ENCODE peak calls at places on chromosomes 3 and 15, in four cellular contexts. T is brain microvascular endothelial cell, Q is cardiac fibroblast, Z is MM.1S. R is an unnamed sample.

GRCh38 chr15:49131403-49131802 is 24.0 kb downstream of the COPS2 start:
- DNase-seq in T (no peak), Q (no peak), Z (no peak), R (no peak)

GRCh38 chr3:10753964-10754363 is 62.1 kb upstream of the SLC6A11 start:
- DNase-seq in T (peak; percentile 51), Q (peak; percentile 46), Z (peak; percentile 46), R (no peak)

GRCh38 chr3:111594205-111594604 is 941 bp downstream of the ZBED2 start:
- DNase-seq in T (peak; percentile 78), Q (peak; percentile 23), Z (no peak), R (no peak)

GRCh38 chr3:133531981-133532380 is 41.5 kb upstream of the CDV3 start:
- DNase-seq in T (peak; percentile 88), Q (peak; percentile 85), Z (no peak), R (no peak)

GRCh38 chr3:122952509-122952908 is 75.1 kb downstream of the SEMA5B start:
- DNase-seq in T (no peak), Q (peak; percentile 49), Z (no peak), R (peak; percentile 7)

GRCh38 chr3:133127381-133127780 is 89.2 kb downstream of the TMEM108 start:
- DNase-seq in T (no peak), Q (no peak), Z (no peak), R (no peak)

GRCh38 chr15:51672100-51672731 is 9.1 kb upstream of the SCG3 start:
- DNase-seq in T (no peak), Q (no peak), Z (no peak), R (no peak)

GRCh38 chr15:72203507-72203837 is 5.9 kb upstream of the GRAMD2A start:
- DNase-seq in T (peak; percentile 29), Q (peak; percentile 96), Z (no peak), R (no peak)

GRCh38 chr15:69434236-69434635 is 18.4 kb upstream of the RPLP1 start:
- DNase-seq in T (no peak), Q (no peak), Z (no peak), R (no peak)

GRCh38 chr15:80309769-80310384 is 57.9 kb upstream of the CTXND1 start:
- DNase-seq in T (no peak), Q (peak; percentile 57), Z (no peak), R (no peak)

GRCh38 chr3:132378846-132379245 is 38.5 kb upstream of the DNAJC13 start:
- DNase-seq in T (no peak), Q (no peak), Z (no peak), R (no peak)

GRCh38 chr3:97996988-97997387 is 24.8 kb upstream of the RIOX2 start:
- DNase-seq in T (no peak), Q (no peak), Z (no peak), R (no peak)

GRCh38 chr15:99613887-99614642 is 48.3 kb downstream of the MEF2A start:
- DNase-seq in T (no peak), Q (peak; percentile 70), Z (no peak), R (no peak)

GRCh38 chr3:64639022-64639421 is 48.8 kb downstream of the ADAMTS9 start:
- DNase-seq in T (no peak), Q (no peak), Z (no peak), R (no peak)

GRCh38 chr3:174051191-174051590 is 653.6 kb downstream of the NLGN1 start:
- DNase-seq in T (no peak), Q (no peak), Z (no peak), R (no peak)

GRCh38 chr3:127175272-127175671 is 17.7 kb upstream of the PRR23E start:
- DNase-seq in T (no peak), Q (no peak), Z (no peak), R (no peak)

GRCh38 chr15:63583027-63583426 is 14.2 kb upstream of the FBXL22 start:
- DNase-seq in T (peak; percentile 92), Q (peak; percentile 30), Z (no peak), R (no peak)

GRCh38 chr15:29821416-29822099 is 710 bp downstream of the TJP1 start:
- DNase-seq in T (peak; percentile 88), Q (peak; percentile 78), Z (peak; percentile 84), R (no peak)

GRCh38 chr3:143648708-143649107 is 199.6 kb downstream of the SLC9A9 start:
- DNase-seq in T (no peak), Q (no peak), Z (no peak), R (no peak)
- TF ChIP-seq CTCF in T (peak; percentile 45), Q (peak; percentile 33), Z (peak; percentile 36), R (peak; percentile 29)

GRCh38 chr15:26721231-26721630 is 51.6 kb downstream of the GABRB3 start:
- DNase-seq in T (no peak), Q (no peak), Z (no peak), R (no peak)
- H3K4me3 ChIP-seq in T (no peak overlapping the region), Q (no peak overlapping the region), Z (no peak overlapping the region), R (no peak overlapping the region)

GRCh38 chr3:124346487-124346886 is 354.6 kb upstream of the ROPN1 start:
- DNase-seq in T (no peak), Q (no peak), Z (no peak), R (no peak)

GRCh38 chr3:124352143-124352528 is 360.2 kb upstream of the ROPN1 start:
- DNase-seq in T (no peak), Q (no peak), Z (no peak), R (no peak)

GRCh38 chr3:124347418-124347817 is 355.5 kb upstream of the ROPN1 start:
- DNase-seq in T (no peak), Q (no peak), Z (no peak), R (no peak)

GRCh38 chr3:124345845-124346244 is 353.9 kb upstream of the ROPN1 start:
- DNase-seq in T (no peak), Q (no peak), Z (no peak), R (no peak)

GRCh38 chr3:124351430-124352142 is 359.7 kb upstream of the ROPN1 start:
- DNase-seq in T (peak; percentile 66), Q (peak; percentile 74), Z (peak; percentile 75), R (peak; percentile 10)
- TF ChIP-seq CTCF in T (peak; percentile 71), Q (peak; percentile 54), Z (peak; percentile 73), R (peak; percentile 35)

GRCh38 chr3:187255314-187255713 is 36.2 kb downstream of the MASP1 start:
- DNase-seq in T (no peak), Q (peak; percentile 65), Z (no peak), R (no peak)
- H3K4me3 ChIP-seq in T (no peak overlapping the region), Q (no peak overlapping the region), Z (no peak overlapping the region), R (no peak overlapping the region)

GRCh38 chr3:136858381-136858780 is 3.6 kb upstream of the NCK1 start:
- DNase-seq in T (no peak), Q (no peak), Z (no peak), R (no peak)

GRCh38 chr3:136862953-136863352 is 945 bp downstream of the NCK1 start:
- DNase-seq in T (no peak), Q (no peak), Z (no peak), R (no peak)

GRCh38 chr3:136860541-136860940 is 1.5 kb upstream of the NCK1 start:
- DNase-seq in T (no peak), Q (no peak), Z (no peak), R (no peak)

GRCh38 chr3:136862611-136862951 is 573 bp downstream of the NCK1 start:
- DNase-seq in T (peak; percentile 32), Q (peak; percentile 67), Z (peak; percentile 54), R (peak; percentile 29)

GRCh38 chr3:136861890-136862610 is at the start of gene NCK1:
- DNase-seq in T (peak; percentile 99), Q (peak; percentile 99), Z (peak; percentile 98), R (peak; percentile 94)
- TF ChIP-seq CTCF in T (no peak), Q (peak; percentile 13), Z (peak; percentile 27), R (peak; percentile 20)

GRCh38 chr3:170418422-170419300 is at the start of gene CLDN11:
- DNase-seq in T (no peak), Q (peak; percentile 68), Z (no peak), R (no peak)
- H3K4me3 ChIP-seq in T (peak within 1 kb of the TSS; percentile 72), Q (peak within 1 kb of the TSS; percentile 73), Z (no peak within 1 kb of the TSS), R (no peak within 1 kb of the TSS)

GRCh38 chr3:185937689-185938374 is at the start of gene TRA2B:
- DNase-seq in T (peak; percentile 97), Q (peak; percentile 99), Z (peak; percentile 100), R (peak; percentile 92)
- TF ChIP-seq CTCF in T (peak; percentile 44), Q (peak; percentile 16), Z (peak; percentile 50), R (peak; percentile 33)

GRCh38 chr15:34336947-34337556 is 529 bp downstream of the SLC12A6 start:
- DNase-seq in T (no peak), Q (no peak), Z (peak; percentile 36), R (no peak)

GRCh38 chr15:34335176-34335575 is 2.4 kb downstream of the SLC12A6 start:
- DNase-seq in T (no peak), Q (peak; percentile 35), Z (no peak), R (no peak)

GRCh38 chr15:34331809-34332208 is 5.8 kb downstream of the SLC12A6 start:
- DNase-seq in T (no peak), Q (no peak), Z (no peak), R (no peak)

GRCh38 chr15:34336333-34336732 is 1.2 kb downstream of the SLC12A6 start:
- DNase-seq in T (no peak), Q (no peak), Z (peak; percentile 37), R (no peak)

DNA sequence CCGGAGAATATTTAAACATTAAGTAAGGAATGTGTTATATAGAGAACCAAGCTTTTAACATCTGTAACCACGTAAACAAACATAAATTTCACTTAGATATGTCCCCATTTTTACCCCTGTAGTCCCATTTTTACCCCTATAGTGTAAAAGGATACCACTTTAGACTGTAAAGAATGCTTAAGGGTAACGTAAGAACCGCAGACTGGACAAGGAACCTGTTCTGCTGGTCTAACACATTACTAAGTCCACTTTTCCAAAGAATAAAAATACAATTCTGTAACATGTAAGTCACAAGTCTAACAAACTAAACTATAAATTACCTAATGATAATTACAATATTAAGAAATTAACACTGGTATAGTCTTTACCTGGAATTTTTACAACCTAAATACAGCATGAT is 2.9 kb downstream of the SLC12A6 start:
- DNase-seq in T (no peak), Q (no peak), Z (no peak), R (no peak)
- H3K4me3 ChIP-seq in T (peak overlapping the region; percentile 10), Q (peak overlapping the region; percentile 16), Z (peak overlapping the region; percentile 87), R (peak overlapping the region; percentile 94)

DNA sequence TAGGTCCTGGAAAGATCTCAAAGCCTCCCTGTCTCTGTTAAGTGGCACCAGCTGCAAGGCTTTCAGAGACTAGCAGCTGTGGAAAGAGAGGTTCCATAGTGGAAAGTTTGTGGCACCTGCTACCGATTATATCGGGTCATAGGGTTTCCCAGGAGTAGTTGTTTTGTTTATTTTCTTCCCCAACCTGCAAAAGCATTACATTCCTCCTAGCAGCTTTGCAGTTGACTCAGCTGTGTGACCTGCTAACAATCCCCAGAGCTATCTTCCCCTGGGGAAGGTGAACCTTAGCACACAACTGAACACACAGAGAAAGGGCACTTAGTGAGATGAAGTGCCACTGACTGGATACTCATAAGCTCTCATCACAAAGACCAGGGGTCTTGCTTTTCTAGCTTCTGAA is 598.9 kb upstream of the GRM7 start:
- DNase-seq in T (no peak), Q (no peak), Z (no peak), R (no peak)
- TF ChIP-seq CTCF in T (no peak), Q (no peak), Z (no peak), R (no peak)

DNA sequence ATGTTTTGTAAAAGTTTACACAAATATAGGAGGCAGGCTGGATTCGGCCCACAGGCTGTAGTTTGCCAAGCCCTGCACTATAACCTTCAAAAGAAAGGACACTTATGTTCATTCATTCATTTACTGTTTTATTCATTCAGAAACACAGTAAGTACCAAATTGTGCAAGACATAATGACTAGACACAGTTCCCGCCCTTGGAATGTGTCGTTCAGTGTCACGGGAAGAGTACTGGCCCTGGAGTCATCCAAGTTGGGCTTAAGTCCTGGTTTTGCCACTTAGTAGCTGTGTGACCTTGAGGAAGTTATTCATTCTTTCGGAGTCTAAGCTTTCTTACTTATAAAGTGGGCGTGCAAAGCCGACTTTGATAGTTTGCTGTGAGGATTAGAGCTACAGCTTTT is 22.0 kb downstream of the COLQ start:
- DNase-seq in T (no peak), Q (no peak), Z (no peak), R (no peak)
- H3K4me3 ChIP-seq in T (no peak overlapping the region), Q (no peak overlapping the region), Z (no peak overlapping the region), R (no peak overlapping the region)

R was measured in GM12864.